ENCODE peak calls at places on chromosomes 4 and X, in four cellular contexts. X is A549, R is HepG2, L is GM12878. G is an unnamed sample.

GRCh38 chrX:46561931-46562721 is 11.4 kb upstream of the CHST7 start:
- DNase-seq in R (no peak), L (peak), X (no peak), G (no peak)

GRCh38 chr4:148026022-148026421 is 294.1 kb downstream of the ARHGAP10 start:
- DNase-seq in R (no peak), L (no peak), X (no peak), G (no peak)

GRCh38 chrX:2584659-2585470 is 84.1 kb upstream of the DHRSX start:
- DNase-seq in R (no peak), X (no peak), L (no peak), G (no peak)

GRCh38 chrX:2262679-2263055 is 238.1 kb downstream of the DHRSX start:
- DNase-seq in L (no peak), X (no peak), R (no peak), G (no peak)

GRCh38 chr4:24968992-24969391 is 56.1 kb upstream of the CCDC149 start:
- DNase-seq in L (no peak), R (no peak), X (no peak), G (no peak)

GRCh38 chr4:130563185-130563890 is 1467.4 kb downstream of the C4orf33 start:
- DNase-seq in R (peak), X (peak), L (no peak), G (peak)

GRCh38 chr4:163473130-163473529 is 424 bp downstream of the TKTL2 start:
- DNase-seq in X (no peak), R (no peak), L (no peak), G (no peak)

GRCh38 chr4:173535165-173535737 is 5.2 kb upstream of the HAND2 start:
- DNase-seq in X (no peak), L (no peak), R (no peak), G (no peak)

GRCh38 chr4:8730681-8731080 is 138.1 kb downstream of the CPZ start:
- DNase-seq in X (no peak), R (no peak), L (no peak), G (no peak)

GRCh38 chr4:111283066-111283677 is 660.3 kb upstream of the PITX2 start:
- DNase-seq in R (peak), L (no peak), X (peak), G (peak)

GRCh38 chrX:41785685-41786084 is 61.7 kb downstream of the GPR82 start:
- DNase-seq in R (no peak), X (no peak), L (no peak), G (no peak)

DNA sequence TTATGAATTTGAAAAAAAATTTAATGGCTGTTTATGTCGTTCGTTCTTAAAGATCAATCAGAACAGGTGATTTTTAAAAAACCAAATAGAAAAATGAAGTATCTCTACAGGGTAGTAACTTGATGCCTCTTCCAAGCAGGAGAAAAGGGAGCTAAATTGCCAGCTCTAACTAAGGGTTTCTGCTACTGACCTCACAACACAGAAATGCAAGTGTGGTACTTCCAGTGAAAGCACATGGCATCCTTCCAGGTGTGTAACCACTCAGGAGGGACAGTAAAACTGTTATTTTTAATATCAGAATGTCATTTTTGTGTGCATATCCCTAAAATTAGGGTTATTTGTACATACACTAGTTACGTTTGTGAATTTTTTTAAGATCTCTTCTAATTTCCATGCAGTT is 116.8 kb upstream of the ZCCHC13 start:
- DNase-seq in L (no peak), X (no peak), R (no peak), G (no peak)
- TF ChIP-seq PBX3 in L (no peak), X (no peak), R (no peak), G (no peak)

GRCh38 chr4:77681792-77682191 is 76.2 kb downstream of the CXCL13 start:
- DNase-seq in X (no peak), R (no peak), L (no peak), G (no peak)
- TF ChIP-seq PBX3 in X (no peak), R (no peak), L (no peak), G (no peak)

DNA sequence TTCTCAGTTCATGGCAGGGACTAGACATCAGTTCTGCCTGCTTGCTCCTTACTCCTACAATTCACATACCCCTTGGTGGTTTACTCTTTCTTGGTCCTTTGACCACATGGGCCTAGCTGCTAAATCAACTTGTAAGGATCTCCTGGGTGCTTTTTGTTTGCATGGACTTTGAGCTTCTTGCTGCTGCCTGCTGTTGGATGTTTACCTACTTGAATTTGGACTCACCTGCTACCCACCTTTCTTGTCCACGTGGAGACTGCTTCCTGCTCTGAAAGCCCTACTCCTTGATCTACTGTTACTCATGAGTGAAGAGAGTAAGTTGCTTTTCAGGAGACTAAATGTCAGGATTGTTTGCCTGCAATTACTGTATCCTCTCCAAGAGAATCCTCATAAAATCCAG is 15.2 kb upstream of the ARHGAP24 start:
- DNase-seq in X (no peak), R (no peak), L (no peak), G (no peak)
- TF ChIP-seq PBX3 in X (no peak), R (no peak), L (no peak), G (no peak)

GRCh38 chr4:121462660-121463261 is 81.9 kb upstream of the QRFPR start:
- DNase-seq in X (peak), R (peak), L (no peak), G (peak)
- TF ChIP-seq PBX3 in X (no peak), R (no peak), L (no peak), G (no peak)

DNA sequence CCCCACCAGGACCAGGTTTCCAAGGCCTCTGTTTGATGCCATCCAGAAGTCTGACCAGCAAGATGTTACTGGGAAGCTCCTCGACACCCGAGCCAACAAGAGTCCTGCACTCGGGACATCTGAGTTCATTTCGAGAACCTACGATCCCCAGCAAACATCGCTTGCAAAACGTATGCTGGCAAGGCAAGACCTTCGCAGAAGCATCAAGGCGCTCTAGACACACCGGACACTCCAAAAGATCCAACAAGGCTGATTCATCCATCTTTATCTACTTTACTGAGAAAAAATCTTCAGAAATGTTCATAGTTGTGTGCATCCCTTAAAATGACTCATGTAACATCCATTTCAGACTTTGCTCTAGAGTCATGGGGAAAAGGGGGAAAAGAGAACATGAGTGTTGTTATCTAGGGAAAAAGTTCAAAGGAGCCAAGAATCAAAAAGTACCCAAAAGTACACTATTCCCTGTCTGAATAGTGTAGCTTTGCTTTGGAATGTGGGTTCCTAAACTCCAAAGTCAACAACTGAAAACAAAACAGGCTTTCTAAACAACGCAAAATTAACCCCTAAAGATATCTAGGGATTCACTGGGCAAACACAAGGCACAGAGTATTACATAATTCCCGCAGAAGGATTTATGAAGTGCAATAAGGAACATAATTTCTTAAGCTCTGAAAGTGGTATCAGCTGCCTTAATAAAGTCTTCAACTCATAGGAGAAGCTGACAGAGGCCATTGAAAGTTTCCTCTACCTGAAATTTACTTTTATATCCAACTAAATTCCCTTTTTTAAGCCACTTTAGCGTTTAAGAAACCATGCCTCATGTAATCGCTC is 1.6 kb downstream of the SH3RF1 start:
- DNase-seq in X (no peak), L (no peak), R (peak), G (no peak)
- TF ChIP-seq PBX3 in X (no peak), L (no peak), R (no peak), G (no peak)

GRCh38 chr4:82899339-82899738 is 1.2 kb upstream of the THAP9 start:
- DNase-seq in L (no peak), R (no peak), X (no peak), G (no peak)
- TF ChIP-seq PBX3 in L (no peak), R (no peak), X (no peak), G (no peak)

DNA sequence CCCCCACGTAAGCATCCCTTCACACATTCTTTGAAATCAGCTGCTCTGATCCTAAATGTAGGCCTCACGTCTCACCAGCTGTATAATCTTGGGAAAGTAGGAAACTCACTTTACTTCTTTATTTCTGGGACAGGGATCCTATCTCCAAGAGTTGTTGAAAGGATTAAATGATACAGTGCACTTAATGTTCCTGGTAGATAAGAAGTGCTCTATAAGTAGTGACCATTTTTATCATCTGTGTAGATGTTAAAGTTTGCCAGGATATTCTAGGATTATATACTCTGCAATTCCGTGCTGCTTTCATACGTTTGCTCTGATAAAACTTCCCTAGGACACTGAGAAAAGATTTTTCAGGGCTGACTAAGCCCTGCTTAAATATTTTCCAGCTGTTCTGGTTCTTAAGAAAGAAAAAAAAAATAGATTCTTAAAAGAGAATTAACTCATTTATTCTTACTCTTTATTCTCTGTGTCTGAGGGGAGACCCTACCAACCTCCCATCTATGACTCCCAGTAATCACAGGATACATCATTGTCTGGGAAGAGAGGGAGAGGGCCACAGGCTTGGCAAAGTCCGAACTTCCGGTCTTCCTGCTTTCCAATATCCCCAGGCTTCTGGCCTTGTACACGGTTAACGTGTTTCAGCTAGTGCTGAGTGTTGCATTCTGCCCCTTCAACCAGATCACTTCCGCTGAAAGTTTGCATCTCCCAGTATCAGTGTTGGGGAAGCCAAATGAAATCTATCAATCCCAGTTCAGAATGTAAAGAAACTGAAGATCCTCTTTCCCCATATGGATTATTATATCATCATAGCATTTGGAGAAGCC is 269.2 kb downstream of the TRIML1 start:
- DNase-seq in X (no peak), L (no peak), R (no peak), G (no peak)
- TF ChIP-seq PBX3 in X (no peak), L (no peak), R (no peak), G (no peak)

DNA sequence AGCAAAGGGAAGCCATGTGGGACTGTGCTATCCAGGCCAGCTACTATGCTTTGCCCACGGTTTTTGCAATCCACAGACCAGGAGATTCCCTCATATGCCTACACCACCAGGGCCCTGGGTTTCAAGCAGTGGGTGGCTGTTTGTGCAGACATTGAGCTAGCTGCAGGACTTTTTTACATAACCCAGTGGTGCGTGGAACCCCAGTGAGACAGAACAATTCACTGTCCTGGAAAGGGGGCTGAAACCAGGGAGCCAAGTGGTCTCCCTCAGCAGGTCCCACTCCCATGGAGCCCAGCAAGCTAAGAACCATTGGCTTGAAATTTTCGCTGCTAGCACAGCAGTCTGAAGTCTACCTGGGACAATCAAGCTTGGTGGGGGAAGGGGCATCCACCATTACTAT is 959.9 kb downstream of the FSTL5 start:
- DNase-seq in L (no peak), R (no peak), X (no peak), G (no peak)
- TF ChIP-seq PBX3 in L (no peak), R (no peak), X (no peak), G (no peak)

G was measured in SK-N-SH.